ENCODE peak calls at places on chromosomes 3 and 15, in ten cellular contexts. U is right atrium auricular region, D is RWPE1, G is endothelial cell, H is body of pancreas, Q is bronchial epithelial cell, X is breast epithelium, R is AG10803, Y is PC-9, W is cardiac fibroblast. T is an unnamed sample.

GRCh38 chr15:45448066-45448510 is 69.7 kb upstream of the GATM start:
- DNase-seq in G (no peak), R (no peak), X (no peak), W (peak; percentile 40), H (peak; percentile 10), Q (peak; percentile 60), U (no peak), Y (peak; percentile 39), D (no peak), T (no peak)

GRCh38 chr3:127749787-127750225 is 72.5 kb downstream of the MGLL start:
- DNase-seq in H (no peak), W (peak; percentile 14), D (no peak), X (no peak), U (no peak), Y (no peak), G (no peak), Q (no peak), R (no peak), T (no peak)

GRCh38 chr3:46674031-46674592 is 19.4 kb downstream of the ALS2CL start:
- DNase-seq in Q (no peak), H (peak; percentile 4), U (no peak), D (no peak), G (no peak), X (no peak), R (no peak), Y (no peak), W (no peak), T (no peak)

GRCh38 chr3:169660709-169661566 is 2.6 kb downstream of the MECOM start:
- DNase-seq in U (no peak), D (no peak), W (peak; percentile 50), Y (no peak), G (peak; percentile 5), H (peak; percentile 63), X (no peak), Q (peak; percentile 39), R (no peak), T (no peak)

GRCh38 chr3:120170223-120170622 is 76.0 kb upstream of the GSK3B start:
- DNase-seq in D (peak; percentile 86), R (peak; percentile 84), X (no peak), Y (peak; percentile 73), G (no peak), U (no peak), W (peak; percentile 89), Q (peak; percentile 98), H (peak; percentile 15), T (no peak)

GRCh38 chr3:191566469-191566868 is 105.5 kb downstream of the PYDC2 start:
- DNase-seq in W (no peak), D (peak; percentile 32), Q (peak; percentile 60), X (no peak), Y (no peak), U (no peak), R (no peak), G (no peak), H (no peak), T (no peak)

GRCh38 chr15:41921167-41921566 is 27.3 kb upstream of the SPTBN5 start:
- DNase-seq in Q (no peak), D (no peak), U (no peak), G (no peak), R (no peak), Y (no peak), X (peak; percentile 36), W (peak; percentile 42), H (peak; percentile 35), T (no peak)

GRCh38 chr3:4826237-4827100 is 152.8 kb upstream of the BHLHE40 start:
- DNase-seq in Q (no peak), U (peak; percentile 93), X (no peak), D (peak; percentile 39), G (no peak), Y (no peak), W (peak; percentile 39), R (peak; percentile 66), H (peak; percentile 80), T (peak; percentile 87)

GRCh38 chr3:48409291-48410201 is 20.3 kb downstream of the PLXNB1 start:
- DNase-seq in X (peak; percentile 47), U (peak; percentile 54), H (peak; percentile 4), R (no peak), W (no peak), G (no peak), D (no peak), Y (no peak), Q (no peak), T (peak; percentile 9)

DNA sequence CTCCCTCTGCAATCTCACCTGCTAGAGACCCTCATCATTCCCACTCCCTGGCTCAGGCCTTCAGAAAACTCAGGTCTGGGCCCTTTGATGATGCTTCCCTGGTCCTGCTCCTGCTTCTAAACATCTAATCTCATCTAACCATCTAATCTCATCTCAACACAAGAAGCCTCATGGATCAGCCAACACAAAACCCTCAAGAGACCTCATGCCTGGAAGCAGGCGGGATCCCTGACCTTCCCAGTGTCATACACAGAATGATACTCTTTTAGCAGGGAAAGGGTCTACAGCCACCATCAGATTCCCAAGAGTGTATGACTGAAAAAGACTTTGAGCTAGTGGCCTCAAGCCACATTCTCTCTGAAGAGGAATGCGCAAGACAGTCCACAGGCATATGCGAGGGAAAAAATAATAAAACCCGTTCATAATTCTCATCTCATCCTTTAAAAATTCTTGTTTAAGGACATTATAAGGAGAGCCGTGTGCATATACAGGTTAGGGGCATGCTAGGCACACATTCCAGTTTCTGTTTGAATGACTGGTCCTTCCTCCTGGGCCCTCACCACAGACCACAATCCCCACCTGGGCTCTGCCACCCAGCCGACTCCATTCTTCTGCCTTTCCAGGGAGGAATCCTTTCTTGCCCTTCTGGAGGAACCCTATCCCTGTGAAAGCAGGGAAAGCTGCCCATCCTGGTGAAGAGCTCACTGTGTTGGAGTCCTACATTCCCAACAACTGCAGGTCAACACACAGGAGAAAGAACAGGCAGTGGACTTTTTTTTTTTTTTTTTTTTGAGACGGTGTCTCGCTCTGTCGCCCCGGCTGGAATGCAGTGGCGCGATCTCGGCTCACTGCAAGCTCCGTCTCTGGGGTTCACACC is 2.2 kb downstream of the ZXDC start:
- DNase-seq in Y (peak; percentile 41), R (no peak), G (no peak), H (peak; percentile 6), Q (no peak), D (no peak), W (no peak), X (no peak), U (no peak), T (peak; percentile 14)
- TF ChIP-seq CTCF in Y (no peak), R (no peak), G (no peak), H (no peak), Q (no peak), D (no peak), W (no peak), X (no peak), U (no peak), T (no peak)

GRCh38 chr3:105963161-105963560 is 94.3 kb upstream of the CBLB start:
- DNase-seq in Y (no peak), Q (no peak), R (no peak), W (no peak), D (no peak), U (no peak), G (no peak), H (no peak), X (no peak), T (no peak)

GRCh38 chr3:105960381-105960780 is 91.6 kb upstream of the CBLB start:
- DNase-seq in G (no peak), X (no peak), Q (no peak), D (no peak), R (no peak), Y (no peak), W (no peak), H (no peak), U (no peak), T (no peak)

GRCh38 chr3:105970283-105970682 is 101.5 kb upstream of the CBLB start:
- DNase-seq in R (peak; percentile 94), W (peak; percentile 89), D (peak; percentile 47), U (peak; percentile 63), H (no peak), Q (peak; percentile 90), Y (peak; percentile 26), X (peak; percentile 52), G (no peak), T (no peak)

GRCh38 chr3:105967117-105967516 is 98.3 kb upstream of the CBLB start:
- DNase-seq in W (peak; percentile 45), H (no peak), G (no peak), X (no peak), R (peak; percentile 50), D (peak; percentile 24), Y (no peak), Q (no peak), U (no peak), T (no peak)

GRCh38 chr3:105965384-105965783 is 96.6 kb upstream of the CBLB start:
- DNase-seq in D (no peak), W (peak; percentile 43), Y (no peak), H (no peak), U (no peak), G (no peak), R (peak; percentile 80), Q (no peak), X (no peak), T (no peak)
- TF ChIP-seq CTCF in D (no peak), W (no peak), Y (no peak), H (no peak), U (no peak), G (no peak), R (no peak), Q (no peak), X (no peak), T (no peak)

GRCh38 chr15:31439328-31439727 is 112.7 kb downstream of the KLF13 start:
- DNase-seq in Y (no peak), G (peak; percentile 62), Q (no peak), U (no peak), H (no peak), D (peak; percentile 30), R (no peak), X (no peak), W (peak; percentile 28), T (peak; percentile 56)

GRCh38 chr15:31444844-31445243 is 118.2 kb downstream of the KLF13 start:
- DNase-seq in Q (no peak), U (no peak), G (no peak), R (no peak), D (no peak), W (no peak), H (no peak), Y (no peak), X (no peak), T (no peak)

GRCh38 chr15:31438601-31439265 is 112.1 kb downstream of the KLF13 start:
- DNase-seq in Q (no peak), G (no peak), X (no peak), W (no peak), R (no peak), H (no peak), D (no peak), Y (no peak), U (no peak), T (no peak)

GRCh38 chr15:31440754-31441298 is 114.2 kb downstream of the KLF13 start:
- DNase-seq in Y (no peak), R (peak; percentile 41), U (no peak), D (no peak), Q (no peak), W (peak; percentile 43), H (peak; percentile 62), X (no peak), G (peak; percentile 34), T (peak; percentile 38)

GRCh38 chr15:31442203-31443090 is 115.8 kb downstream of the KLF13 start:
- DNase-seq in H (no peak), W (peak; percentile 99), U (no peak), X (no peak), Q (peak; percentile 93), R (peak; percentile 97), D (peak; percentile 62), Y (no peak), G (no peak), T (no peak)
- TF ChIP-seq CTCF in H (no peak), W (peak; percentile 67), U (no peak), X (no peak), Q (peak; percentile 8), R (peak; percentile 59), D (peak; percentile 42), Y (no peak), G (no peak), T (no peak)

GRCh38 chr3:114597012-114597411 is 303.2 kb downstream of the TIGIT start:
- DNase-seq in W (no peak), R (no peak), Q (no peak), G (no peak), X (no peak), U (no peak), Y (no peak), D (no peak), H (no peak), T (no peak)
- TF ChIP-seq CTCF in W (peak; percentile 18), R (no peak), Q (no peak), G (no peak), X (no peak), U (no peak), Y (no peak), D (no peak), H (no peak), T (no peak)